ENCODE peak calls at places on chromosomes 6 and 20, in nine cellular contexts. L is left ventricle myocardium inferior; O is lung; G is OCI-LY7; B is SK-N-SH; K is A673; Y is IMR-90; M is hepatocyte; T is CD8-positive, alpha-beta memory T cell. I is an unnamed sample.

GRCh38 chr20:6698056-6698455 is 69.4 kb upstream of the BMP2 start:
- DNase-seq in O (no peak), Y (no peak), K (no peak), B (no peak), L (no peak), M (peak; percentile 84), T (no peak), G (no peak), I (no peak)

GRCh38 chr6:87698618-87699017 is 3.4 kb downstream of the AKIRIN2 start:
- DNase-seq in K (peak; percentile 87), Y (peak; percentile 40), O (no peak), B (no peak), T (no peak), L (no peak), G (peak; percentile 41), M (no peak), I (no peak)

GRCh38 chr6:154481541-154482013 is 28.9 kb downstream of the CNKSR3 start:
- DNase-seq in G (no peak), T (no peak), Y (no peak), L (no peak), K (no peak), M (no peak), O (no peak), B (no peak), I (no peak)

GRCh38 chr20:5688431-5688972 is 61.7 kb upstream of the SHLD1 start:
- DNase-seq in Y (no peak), L (peak; percentile 25), G (no peak), B (no peak), M (no peak), T (no peak), O (peak; percentile 51), K (no peak), I (peak; percentile 41)

GRCh38 chr20:2109425-2110210 is 8.0 kb downstream of the STK35 start:
- DNase-seq in T (no peak), G (no peak), Y (no peak), M (peak; percentile 47), O (no peak), L (peak; percentile 78), B (no peak), K (no peak), I (no peak)

GRCh38 chr6:160130729-160131484 is 9.3 kb downstream of the SLC22A1 start:
- DNase-seq in G (no peak), Y (no peak), M (no peak), L (no peak), O (no peak), B (no peak), K (no peak), T (no peak), I (no peak)

GRCh38 chr6:30689022-30689865 is 1.5 kb downstream of the NRM start:
- DNase-seq in M (no peak), B (no peak), L (peak; percentile 5), O (no peak), Y (no peak), K (no peak), T (no peak), G (peak; percentile 46), I (peak; percentile 19)

GRCh38 chr20:46367967-46368901 is 38.2 kb downstream of the ELMO2 start:
- DNase-seq in L (no peak), K (no peak), Y (no peak), T (no peak), M (peak; percentile 73), O (no peak), G (no peak), B (no peak), I (no peak)

DNA sequence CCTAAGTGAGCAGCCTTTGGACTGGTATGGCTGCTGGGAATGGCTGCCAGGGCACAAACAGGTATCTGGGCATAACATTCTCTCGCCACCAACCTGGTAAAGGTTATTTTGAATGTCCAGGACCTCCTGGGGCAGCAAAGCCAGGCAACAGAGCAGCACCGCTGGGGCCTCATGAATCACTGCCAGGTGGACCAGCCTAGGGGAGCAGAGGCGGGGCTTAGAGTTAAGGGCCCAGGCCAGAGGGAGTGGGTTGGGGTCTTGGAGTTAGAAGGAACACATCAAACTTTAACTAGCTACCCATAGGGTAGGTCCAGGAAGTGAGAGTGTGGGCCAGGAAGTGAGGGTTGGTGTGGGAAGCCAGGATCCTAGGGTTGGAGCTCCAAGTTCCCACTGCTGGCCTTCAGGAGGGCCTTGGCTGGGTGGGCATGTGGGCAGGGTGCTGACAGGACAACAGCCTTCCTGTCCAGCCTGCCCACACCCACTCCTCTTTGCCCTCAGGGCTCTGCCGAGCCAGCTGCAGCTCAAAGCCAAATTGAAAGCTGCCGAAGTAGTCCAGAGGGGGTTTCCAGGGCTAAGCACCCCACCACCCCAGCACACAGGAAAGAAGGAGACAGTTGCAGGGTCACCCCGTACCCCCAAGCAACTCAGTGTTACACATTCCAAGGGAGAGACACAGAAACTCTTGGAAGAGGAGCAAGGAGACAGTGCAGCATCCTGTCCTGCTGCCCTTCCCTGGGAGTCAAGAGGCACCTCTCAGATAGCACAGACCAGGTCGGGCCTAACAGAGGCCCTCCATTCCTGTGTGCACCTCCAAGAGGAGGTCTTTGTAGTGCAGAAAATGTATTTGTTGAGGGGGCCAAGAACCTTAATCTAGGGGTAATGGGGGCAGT is 2.6 kb downstream of the NFKBIE start:
- DNase-seq in T (peak; percentile 45), B (no peak), O (no peak), K (no peak), Y (no peak), M (no peak), L (no peak), G (no peak), I (no peak)
- H3K4me3 ChIP-seq in T (peak overlapping the region; percentile 86), B (peak overlapping the region; percentile 89), O (no peak overlapping the region), K (no peak overlapping the region), Y (peak overlapping the region; percentile 90), M (no peak overlapping the region), L (peak overlapping the region; percentile 81), G (peak overlapping the region; percentile 86), I (no peak overlapping the region)

GRCh38 chr6:26224940-26225847 is 138.0 kb downstream of the HFE start:
- DNase-seq in O (no peak), B (peak; percentile 78), L (no peak), G (no peak), M (peak; percentile 85), Y (peak; percentile 97), K (no peak), T (no peak), I (no peak)

GRCh38 chr6:26223213-26223612 is 136.0 kb downstream of the HFE start:
- DNase-seq in Y (peak; percentile 33), B (no peak), O (no peak), L (no peak), M (no peak), G (no peak), T (no peak), K (peak; percentile 73), I (no peak)

GRCh38 chr6:26225848-26226590 is 138.8 kb downstream of the HFE start:
- DNase-seq in M (no peak), L (no peak), Y (no peak), O (no peak), B (no peak), K (no peak), T (no peak), G (no peak), I (no peak)

GRCh38 chr6:26223677-26224546 is 136.7 kb downstream of the HFE start:
- DNase-seq in T (peak; percentile 78), B (peak; percentile 36), K (peak; percentile 94), M (peak; percentile 93), G (no peak), L (peak; percentile 50), Y (peak; percentile 97), O (no peak), I (no peak)

DNA sequence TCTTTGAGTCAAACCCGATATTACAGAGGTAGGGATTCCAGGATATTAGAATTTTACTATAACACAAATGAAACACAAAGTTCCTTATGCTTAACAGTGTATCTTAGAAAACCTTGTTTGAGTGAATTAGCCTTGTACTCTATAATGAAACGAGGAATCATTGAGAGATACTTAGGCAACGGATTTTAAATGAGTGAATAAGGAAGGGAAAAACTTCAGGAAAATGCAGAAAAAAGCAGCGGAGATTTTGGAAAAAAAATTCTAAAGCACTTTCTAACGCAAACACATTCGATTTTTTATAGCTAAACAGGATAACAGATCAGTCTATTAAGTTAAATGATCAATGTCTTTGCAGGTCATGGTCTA is 137.3 kb downstream of the HFE start:
- DNase-seq in B (no peak), O (no peak), T (no peak), Y (no peak), M (no peak), K (no peak), G (no peak), L (no peak), I (no peak)
- H3K4me3 ChIP-seq in B (peak overlapping the region; percentile 80), O (no peak overlapping the region), T (peak overlapping the region; percentile 87), Y (peak overlapping the region; percentile 81), M (peak overlapping the region; percentile 1), K (peak overlapping the region; percentile 57), G (no peak overlapping the region), L (peak overlapping the region; percentile 68), I (peak overlapping the region; percentile 46)

DNA sequence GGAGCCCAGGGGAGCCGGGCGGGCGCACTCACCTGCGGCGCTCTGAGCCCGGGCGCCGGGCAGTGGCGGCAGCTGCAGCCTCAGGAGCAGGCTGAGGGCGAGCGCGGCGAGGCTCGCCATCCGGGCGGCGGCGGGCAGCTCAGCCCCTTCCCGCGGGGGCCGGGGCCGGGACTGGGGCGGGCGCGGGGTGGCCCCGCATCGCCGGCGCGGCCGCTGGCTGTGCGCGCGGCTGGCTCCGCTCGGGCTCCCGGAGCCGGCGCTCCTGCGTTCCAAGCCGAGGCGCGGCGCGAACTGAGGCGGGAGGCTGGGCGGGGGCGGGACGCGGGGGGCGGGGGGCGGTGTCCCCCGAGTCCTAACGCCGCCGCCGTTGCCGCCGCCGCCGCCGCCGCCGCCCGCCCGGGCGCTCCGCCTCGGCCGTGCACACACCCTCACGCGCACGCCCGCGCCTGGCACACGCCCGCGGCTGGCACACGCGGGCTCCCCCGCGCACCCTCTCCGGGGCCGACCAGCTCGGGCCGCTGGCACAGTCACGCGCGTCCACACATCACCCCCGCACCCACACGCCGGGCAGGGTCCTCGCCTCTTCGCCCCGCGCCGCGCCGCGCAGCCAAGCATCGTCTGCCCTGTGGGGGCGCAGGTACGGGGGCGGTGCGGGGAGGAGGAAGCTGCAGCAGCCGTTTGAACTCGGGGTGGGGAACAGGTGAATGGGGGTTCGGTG is at the start of gene PTPRT:
- DNase-seq in K (no peak), L (no peak), T (no peak), B (peak; percentile 66), M (no peak), O (no peak), Y (no peak), G (no peak), I (no peak)
- H3K4me3 ChIP-seq in K (no peak within 1 kb of the TSS), L (peak within 1 kb of the TSS; percentile 54), T (no peak within 1 kb of the TSS), B (no peak within 1 kb of the TSS), M (no peak within 1 kb of the TSS), O (no peak within 1 kb of the TSS), Y (no peak within 1 kb of the TSS), G (no peak within 1 kb of the TSS), I (peak within 1 kb of the TSS; percentile 52)

DNA sequence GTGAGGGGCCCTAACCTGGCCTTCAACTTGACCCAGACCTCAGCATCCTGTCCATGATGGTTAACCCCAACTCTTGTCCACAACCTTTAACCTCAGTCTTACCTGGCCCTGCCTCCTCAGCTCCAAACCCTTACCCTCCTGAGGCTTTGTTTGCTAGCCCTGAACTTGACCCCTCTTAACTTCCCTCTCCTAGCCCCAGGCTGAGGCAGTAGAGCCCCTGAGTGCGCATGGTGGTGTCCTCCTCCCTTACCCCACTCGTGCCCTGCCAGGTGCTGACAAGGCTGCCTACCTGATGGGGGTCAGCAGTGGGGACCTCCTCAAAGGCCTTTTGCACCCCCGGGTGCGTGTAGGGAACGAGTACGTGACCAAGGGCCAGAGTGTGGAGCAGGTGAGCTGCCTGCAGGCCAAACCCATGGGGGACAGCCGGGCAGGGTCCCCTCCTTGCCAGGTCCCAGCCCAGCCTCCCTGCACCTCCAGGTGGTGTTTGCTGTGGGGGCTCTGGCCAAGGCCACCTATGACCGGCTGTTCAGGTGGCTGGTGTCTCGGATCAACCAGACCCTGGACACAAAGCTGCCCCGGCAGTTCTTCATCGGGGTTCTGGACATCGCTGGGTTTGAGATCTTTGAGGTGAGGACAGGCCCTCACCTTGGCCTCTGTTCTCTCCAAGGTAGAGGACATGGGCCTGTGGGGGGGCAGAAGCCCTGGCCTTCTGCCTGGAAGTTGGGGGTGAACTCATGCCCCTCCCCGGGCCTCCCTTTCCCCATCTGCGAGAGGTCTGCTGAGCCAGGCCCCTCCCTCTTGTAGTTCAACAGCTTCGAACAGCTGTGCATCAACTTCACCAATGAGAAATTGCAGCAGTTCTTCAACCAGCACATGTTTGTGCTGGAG is 31.9 kb downstream of the MYH7B start:
- DNase-seq in O (no peak), M (no peak), L (no peak), Y (no peak), T (no peak), G (no peak), K (no peak), B (no peak), I (no peak)
- H3K4me3 ChIP-seq in O (no peak overlapping the region), M (no peak overlapping the region), L (peak overlapping the region; percentile 45), Y (no peak overlapping the region), T (no peak overlapping the region), G (no peak overlapping the region), K (no peak overlapping the region), B (no peak overlapping the region), I (no peak overlapping the region)